ENCODE peak calls at places on chromosomes 2 and 18, in nine cellular contexts. U, L, X, Y, B, A, V, Z and M are unnamed samples.

GRCh38 chr2:102788216-102788879 is 26.5 kb downstream of the TMEM182 start:
- DNase-seq in V (no peak), B (no peak), Z (no peak), A (no peak), U (no peak), X (no peak), Y (no peak), L (no peak), M (no peak)

GRCh38 chr2:10527585-10527984 is 79.5 kb upstream of the ODC1 start:
- DNase-seq in L (no peak), U (no peak), Z (no peak), Y (no peak), B (no peak), X (no peak), V (no peak), A (no peak), M (no peak)

GRCh38 chr2:239311132-239312040 is 89.4 kb downstream of the HDAC4 start:
- DNase-seq in B (peak; percentile 92), A (peak; percentile 26), V (peak; percentile 9), X (no peak), Z (no peak), Y (no peak), U (no peak), L (no peak), M (peak; percentile 79)

GRCh38 chr18:23887493-23887892 is 127.1 kb upstream of the TTC39C start:
- DNase-seq in L (no peak), Y (no peak), V (no peak), X (no peak), U (no peak), B (peak; percentile 55), A (peak; percentile 4), Z (peak; percentile 89), M (peak; percentile 50)

GRCh38 chr2:26312471-26312870 is 33.5 kb upstream of the SELENOI start:
- DNase-seq in L (no peak), V (no peak), B (no peak), Z (no peak), A (no peak), U (no peak), X (no peak), Y (no peak), M (no peak)

GRCh38 chr2:196453613-196454047 is 185.9 kb upstream of the CCDC150 start:
- DNase-seq in B (no peak), U (no peak), A (peak; percentile 47), X (peak; percentile 6), V (peak; percentile 14), Z (peak; percentile 8), L (peak; percentile 24), Y (no peak), M (no peak)

GRCh38 chr2:221203846-221204245 is 368.3 kb downstream of the EPHA4 start:
- DNase-seq in B (no peak), X (no peak), Z (peak; percentile 58), V (peak; percentile 45), U (no peak), L (no peak), A (no peak), Y (no peak), M (peak; percentile 64)

GRCh38 chr18:75127143-75128021 is 81.6 kb downstream of the PTGR3 start:
- DNase-seq in X (no peak), Z (no peak), A (no peak), Y (no peak), U (no peak), V (peak; percentile 61), B (no peak), L (no peak), M (no peak)

GRCh38 chr2:176067587-176068002 is 16.2 kb downstream of the EVX2 start:
- DNase-seq in V (no peak), A (no peak), U (no peak), Y (no peak), B (no peak), Z (no peak), L (no peak), X (no peak), M (no peak)

GRCh38 chr2:219681301-219682290 is 54.2 kb downstream of the SLC4A3 start:
- DNase-seq in V (no peak), X (no peak), A (peak; percentile 12), Y (no peak), L (no peak), B (no peak), Z (no peak), U (no peak), M (no peak)

GRCh38 chr2:198692907-198693510 is 764.7 kb downstream of the SATB2 start:
- DNase-seq in Z (no peak), V (no peak), B (no peak), L (no peak), A (no peak), Y (no peak), X (no peak), U (no peak), M (no peak)

GRCh38 chr2:227503433-227504406 is 31.8 kb downstream of the AGFG1 start:
- DNase-seq in L (no peak), X (no peak), B (no peak), V (peak; percentile 70), Z (no peak), U (no peak), A (peak; percentile 66), Y (no peak), M (no peak)

GRCh38 chr18:7681261-7681660 is 114.1 kb downstream of the PTPRM start:
- DNase-seq in Z (no peak), B (no peak), V (no peak), U (no peak), A (no peak), L (no peak), X (no peak), Y (no peak), M (no peak)

GRCh38 chr18:985301-985700 is 80.6 kb downstream of the ADCYAP1 start:
- DNase-seq in A (no peak), V (no peak), L (no peak), X (no peak), B (peak; percentile 96), U (no peak), Z (peak; percentile 62), Y (no peak), M (peak; percentile 75)

GRCh38 chr2:233034-233433 is 30.8 kb downstream of the SH3YL1 start:
- DNase-seq in V (no peak), X (no peak), U (no peak), A (no peak), L (no peak), Y (no peak), Z (no peak), B (no peak), M (no peak)

GRCh38 chr18:77071711-77072292 is 60.8 kb downstream of the MBP start:
- DNase-seq in L (no peak), Z (no peak), X (peak; percentile 34), A (peak; percentile 97), Y (peak; percentile 83), U (no peak), B (peak; percentile 14), V (peak; percentile 73), M (no peak)

GRCh38 chr2:191245869-191246531 is 796 bp downstream of the MYO1B start:
- DNase-seq in Y (peak; percentile 47), X (no peak), A (peak; percentile 66), Z (peak; percentile 23), B (peak; percentile 14), U (no peak), L (peak; percentile 25), V (peak; percentile 56), M (peak; percentile 30)

GRCh38 chr2:24875272-24875671 is 44.8 kb downstream of the ADCY3 start:
- DNase-seq in V (no peak), Z (no peak), B (no peak), L (no peak), Y (no peak), U (no peak), A (no peak), X (no peak), M (no peak)

GRCh38 chr2:116754371-116755101 is 1060.0 kb upstream of the DDX18 start:
- DNase-seq in U (no peak), L (no peak), Z (no peak), V (no peak), B (no peak), Y (no peak), X (no peak), A (no peak), M (no peak)

GRCh38 chr2:162926907-162927306 is 88.3 kb upstream of the KCNH7 start:
- DNase-seq in X (no peak), B (no peak), L (no peak), Y (no peak), U (no peak), V (no peak), A (peak; percentile 27), Z (no peak), M (no peak)

GRCh38 chr2:100106460-100106859 is 35.9 kb downstream of the AFF3 start:
- DNase-seq in U (no peak), Z (no peak), A (no peak), X (no peak), L (no peak), Y (no peak), V (peak; percentile 23), B (no peak), M (no peak)

GRCh38 chr2:180474716-180475115 is 467.6 kb upstream of the CWC22 start:
- DNase-seq in B (no peak), U (no peak), X (no peak), A (no peak), L (no peak), Z (no peak), Y (no peak), V (no peak), M (no peak)

GRCh38 chr2:152504618-152505017 is 169.6 kb downstream of the FMNL2 start:
- DNase-seq in Y (no peak), B (no peak), Z (no peak), A (peak; percentile 77), L (no peak), V (no peak), X (no peak), U (no peak), M (no peak)

GRCh38 chr2:224403657-224404056 is 1.8 kb upstream of the FAM124B start:
- DNase-seq in V (no peak), X (no peak), A (no peak), B (no peak), U (no peak), L (no peak), Y (no peak), Z (no peak), M (no peak)

GRCh38 chr2:219477815-219478214 is 20.9 kb upstream of the GMPPA start:
- DNase-seq in X (no peak), U (no peak), Z (no peak), V (no peak), L (no peak), Y (no peak), B (no peak), A (no peak), M (no peak)

GRCh38 chr2:62197017-62197586 is 1.2 kb downstream of the B3GNT2 start:
- DNase-seq in A (peak; percentile 21), Y (no peak), V (no peak), X (peak; percentile 16), Z (no peak), L (peak; percentile 12), U (no peak), B (no peak), M (no peak)

GRCh38 chr2:223760838-223761502 is 76.4 kb downstream of the AP1S3 start:
- DNase-seq in L (peak; percentile 12), V (peak; percentile 72), Z (no peak), X (peak; percentile 6), A (peak; percentile 76), U (peak; percentile 9), B (no peak), Y (peak; percentile 78), M (no peak)

GRCh38 chr18:75143851-75144250 is 65.1 kb downstream of the PTGR3 start:
- DNase-seq in U (no peak), Y (no peak), B (no peak), A (no peak), Z (no peak), V (no peak), L (no peak), X (no peak), M (no peak)

GRCh38 chr2:148936857-148937450 is 61.9 kb downstream of the KIF5C start:
- DNase-seq in B (no peak), Z (no peak), V (no peak), L (no peak), X (no peak), Y (no peak), A (no peak), U (no peak), M (no peak)

GRCh38 chr2:25194576-25195122 is 26.3 kb upstream of the POMC start:
- DNase-seq in A (no peak), V (no peak), X (no peak), L (no peak), B (no peak), Y (no peak), U (no peak), Z (no peak), M (no peak)

GRCh38 chr2:39673018-39673417 is 7.3 kb downstream of the TMEM178A start:
- DNase-seq in Z (no peak), U (no peak), X (no peak), B (no peak), A (no peak), Y (no peak), V (no peak), L (no peak), M (no peak)